ENCODE peak calls at places on chromosomes 3 and 15, in four cellular contexts. U, O, C and R are unnamed samples.

GRCh38 chr3:96719921-96720320 is 94.5 kb upstream of the EPHA6 start:
- DNase-seq in U (no peak), O (no peak), C (no peak), R (no peak)

GRCh38 chr15:73366766-73367623 is 1.8 kb downstream of the HCN4 start:
- DNase-seq in U (no peak), O (no peak), C (no peak), R (no peak)

GRCh38 chr15:60520041-60520824 is 41.3 kb upstream of the ICE2 start:
- DNase-seq in U (no peak), O (no peak), C (peak; percentile 43), R (no peak)

GRCh38 chr15:100224206-100225185 is 117.3 kb downstream of the ADAMTS17 start:
- DNase-seq in U (no peak), O (no peak), C (no peak), R (no peak)

GRCh38 chr15:74954515-74954914 is 2.1 kb downstream of the RPP25 start:
- DNase-seq in U (no peak), O (no peak), C (peak; percentile 25), R (no peak)

GRCh38 chr3:196216681-196217211 is 412 bp downstream of the SLC51A start:
- DNase-seq in U (no peak), O (no peak), C (no peak), R (no peak)

GRCh38 chr3:49785565-49786356 is 581 bp downstream of the IP6K1 start:
- DNase-seq in U (no peak), O (peak; percentile 20), C (peak; percentile 35), R (no peak)

GRCh38 chr3:13543251-13543650 is 5.7 kb upstream of the FBLN2 start:
- DNase-seq in U (peak; percentile 67), O (no peak), C (peak; percentile 96), R (no peak)

GRCh38 chr15:65377976-65378366 is at the start of gene IGDCC3:
- DNase-seq in U (no peak), O (no peak), C (no peak), R (no peak)

GRCh38 chr3:172279191-172279640 is 169.0 kb downstream of the GHSR start:
- DNase-seq in U (no peak), O (no peak), C (no peak), R (no peak)

GRCh38 chr15:89654847-89655805 is at the start of gene KIF7:
- DNase-seq in U (peak; percentile 60), O (no peak), C (peak; percentile 40), R (no peak)
- H3K4me3 ChIP-seq in U (peak within 1 kb of the TSS; percentile 71), O (no peak within 1 kb of the TSS), C (peak within 1 kb of the TSS; percentile 66), R (peak within 1 kb of the TSS; percentile 19)

GRCh38 chr3:84308379-84308778 is 650.4 kb upstream of the CADM2 start:
- DNase-seq in U (no peak), O (no peak), C (no peak), R (no peak)

GRCh38 chr3:84307339-84307738 is 651.5 kb upstream of the CADM2 start:
- DNase-seq in U (no peak), O (no peak), C (no peak), R (no peak)

GRCh38 chr3:84299329-84299728 is 659.5 kb upstream of the CADM2 start:
- DNase-seq in U (no peak), O (no peak), C (no peak), R (no peak)

DNA sequence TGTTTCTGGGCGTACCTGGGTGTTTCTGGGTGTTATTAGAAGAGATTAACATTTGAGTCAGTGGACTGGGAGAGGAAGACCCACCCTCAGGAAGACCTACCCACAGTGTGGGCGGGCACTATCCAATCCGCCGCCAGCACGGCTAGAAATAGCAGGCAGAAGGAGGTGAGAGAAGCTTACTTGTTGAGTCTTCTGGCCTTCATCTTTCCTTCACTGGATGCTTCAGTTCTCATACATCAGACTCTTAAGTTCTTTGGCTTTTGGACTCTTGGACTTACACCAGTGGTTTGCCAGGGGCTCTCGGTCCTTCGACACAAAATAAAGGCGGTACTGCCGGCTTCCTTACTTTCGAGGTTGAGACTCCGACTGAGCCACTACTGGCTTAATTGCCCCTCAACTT is 654.6 kb upstream of the CADM2 start:
- DNase-seq in U (no peak), O (no peak), C (no peak), R (no peak)
- H3K4me3 ChIP-seq in U (no peak overlapping the region), O (no peak overlapping the region), C (no peak overlapping the region), R (no peak overlapping the region)

GRCh38 chr3:4974154-4974553 is 5.1 kb upstream of the BHLHE40 start:
- DNase-seq in U (no peak), O (no peak), C (no peak), R (no peak)

GRCh38 chr3:4977889-4978258 is 1.4 kb upstream of the BHLHE40 start:
- DNase-seq in U (no peak), O (peak; percentile 70), C (no peak), R (no peak)

GRCh38 chr3:4978259-4978965 is 825 bp upstream of the BHLHE40 start:
- DNase-seq in U (peak; percentile 94), O (peak; percentile 83), C (peak; percentile 98), R (peak; percentile 91)

GRCh38 chr3:4977001-4977888 is 2.0 kb upstream of the BHLHE40 start:
- DNase-seq in U (peak; percentile 62), O (peak; percentile 83), C (peak; percentile 95), R (peak; percentile 91)

GRCh38 chr3:4976109-4976508 is 3.1 kb upstream of the BHLHE40 start:
- DNase-seq in U (peak; percentile 78), O (no peak), C (peak; percentile 81), R (peak; percentile 95)
- H3K4me3 ChIP-seq in U (no peak overlapping the region), O (no peak overlapping the region), C (no peak overlapping the region), R (no peak overlapping the region)

DNA sequence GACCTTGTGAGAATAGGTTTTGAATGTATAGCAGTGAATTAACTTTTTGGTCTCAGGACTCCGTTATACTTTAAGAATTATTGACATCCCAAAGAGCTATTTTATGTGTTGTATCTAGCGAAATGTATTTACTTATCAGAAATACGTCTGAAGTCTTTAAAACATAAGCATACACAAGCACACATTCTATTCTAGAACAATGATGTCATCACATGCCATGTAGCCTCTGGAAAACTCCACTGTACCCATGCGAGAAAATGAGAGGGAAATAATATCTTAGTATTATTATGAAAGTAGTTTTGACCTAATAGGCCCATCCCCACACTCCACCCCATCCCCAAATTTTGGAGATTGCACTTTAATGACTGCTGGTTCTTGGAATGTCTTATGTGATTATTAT is 1.5 kb downstream of the POLR2M start:
- DNase-seq in U (no peak), O (no peak), C (peak; percentile 40), R (no peak)
- H3K4me3 ChIP-seq in U (peak overlapping the region; percentile 80), O (peak overlapping the region; percentile 85), C (peak overlapping the region; percentile 92), R (peak overlapping the region; percentile 72)

GRCh38 chr3:125147491-125147820 is 65.1 kb downstream of the SLC12A8 start:
- DNase-seq in U (no peak), O (no peak), C (no peak), R (no peak)
- H3K4me3 ChIP-seq in U (no peak overlapping the region), O (no peak overlapping the region), C (no peak overlapping the region), R (no peak overlapping the region)

GRCh38 chr3:183912895-183913579 is 28.4 kb upstream of the PARL start:
- DNase-seq in U (no peak), O (no peak), C (no peak), R (no peak)
- H3K4me3 ChIP-seq in U (no peak overlapping the region), O (no peak overlapping the region), C (no peak overlapping the region), R (no peak overlapping the region)